ENCODE peak calls at places on chromosome 17, in eight cellular contexts. T, D, B, L, J, K, V and U are unnamed samples.

GRCh38 chr17:19805006-19805405 is 56.9 kb upstream of the ALDH3A1 start:
- DNase-seq in T (no peak), D (no peak), B (no peak), L (peak; percentile 73), J (no peak), K (no peak), V (no peak), U (no peak)

GRCh38 chr17:45640141-45640850 is 143.8 kb upstream of the CRHR1 start:
- DNase-seq in T (peak; percentile 58), D (peak; percentile 57), B (peak; percentile 52), L (peak; percentile 65), J (peak; percentile 81), K (peak; percentile 77), V (no peak), U (peak; percentile 86)

GRCh38 chr17:16926591-16927451 is 45.1 kb downstream of the TNFRSF13B start:
- DNase-seq in T (no peak), D (no peak), B (no peak), L (no peak), J (no peak), K (no peak), V (no peak), U (peak; percentile 20)

GRCh38 chr17:28758411-28759121 is 14.8 kb downstream of the TRAF4 start:
- DNase-seq in T (no peak), D (no peak), B (no peak), L (no peak), J (no peak), K (no peak), V (no peak), U (no peak)

GRCh38 chr17:56887552-56888467 is 26.0 kb downstream of the TRIM25 start:
- DNase-seq in T (no peak), D (no peak), B (no peak), L (no peak), J (no peak), K (peak; percentile 14), V (no peak), U (no peak)

GRCh38 chr17:77349976-77350830 is 209.4 kb downstream of the SEC14L1 start:
- DNase-seq in T (peak; percentile 80), D (no peak), B (no peak), L (peak; percentile 83), J (no peak), K (no peak), V (no peak), U (peak; percentile 9)

GRCh38 chr17:21613071-21613429 is 79.3 kb upstream of the KCNJ18 start:
- DNase-seq in T (no peak), D (no peak), B (no peak), L (no peak), J (no peak), K (no peak), V (no peak), U (no peak)

GRCh38 chr17:78919816-78920516 is 5.2 kb downstream of the TIMP2 start:
- DNase-seq in T (no peak), D (no peak), B (no peak), L (no peak), J (no peak), K (no peak), V (no peak), U (no peak)

GRCh38 chr17:42407289-42407836 is 15.7 kb downstream of the CAVIN1 start:
- DNase-seq in T (peak; percentile 50), D (no peak), B (peak; percentile 96), L (peak; percentile 75), J (peak; percentile 96), K (peak; percentile 92), V (no peak), U (peak; percentile 81)

GRCh38 chr17:46951681-46952080 is 27.4 kb downstream of the RPRML start:
- DNase-seq in T (no peak), D (no peak), B (no peak), L (no peak), J (no peak), K (no peak), V (no peak), U (no peak)

GRCh38 chr17:55386931-55387330 is 34.7 kb downstream of the MMD start:
- DNase-seq in T (no peak), D (no peak), B (no peak), L (no peak), J (no peak), K (peak; percentile 27), V (no peak), U (no peak)

GRCh38 chr17:1143573-1143972 is 36.2 kb downstream of the ABR start:
- DNase-seq in T (peak; percentile 20), D (no peak), B (no peak), L (no peak), J (no peak), K (no peak), V (no peak), U (no peak)

GRCh38 chr17:18076941-18077340 is 10.8 kb upstream of the DRG2 start:
- DNase-seq in T (peak; percentile 19), D (no peak), B (no peak), L (peak; percentile 18), J (no peak), K (no peak), V (no peak), U (no peak)

GRCh38 chr17:42918902-42919521 is 18.4 kb downstream of the G6PC1 start:
- DNase-seq in T (no peak), D (no peak), B (peak; percentile 19), L (no peak), J (no peak), K (no peak), V (no peak), U (no peak)

GRCh38 chr17:64472564-64472963 is 23.6 kb downstream of the MILR1 start:
- DNase-seq in T (no peak), D (no peak), B (no peak), L (no peak), J (no peak), K (peak; percentile 8), V (no peak), U (no peak)

GRCh38 chr17:78781339-78782304 is at the start of gene CYTH1:
- DNase-seq in T (no peak), D (no peak), B (no peak), L (no peak), J (no peak), K (peak; percentile 34), V (no peak), U (peak; percentile 41)

GRCh38 chr17:38706625-38707298 is 1.7 kb downstream of the MLLT6 start:
- DNase-seq in T (no peak), D (no peak), B (no peak), L (no peak), J (no peak), K (no peak), V (no peak), U (no peak)

GRCh38 chr17:16027708-16028584 is 28.3 kb downstream of the TTC19 start:
- DNase-seq in T (peak; percentile 97), D (no peak), B (no peak), L (peak; percentile 88), J (peak; percentile 95), K (peak; percentile 95), V (no peak), U (no peak)

GRCh38 chr17:77580956-77581355 is 377.5 kb upstream of the TNRC6C start:
- DNase-seq in T (no peak), D (no peak), B (no peak), L (no peak), J (no peak), K (no peak), V (no peak), U (no peak)

GRCh38 chr17:76189247-76189646 is 48.2 kb upstream of the FOXJ1 start:
- DNase-seq in T (no peak), D (no peak), B (no peak), L (no peak), J (no peak), K (no peak), V (no peak), U (no peak)

GRCh38 chr17:61205931-61206330 is 193.7 kb upstream of the TBX2 start:
- DNase-seq in T (peak; percentile 70), D (no peak), B (no peak), L (no peak), J (no peak), K (peak; percentile 22), V (no peak), U (no peak)

GRCh38 chr17:44081681-44082080 is 11.1 kb downstream of the G6PC3 start:
- DNase-seq in T (peak; percentile 46), D (no peak), B (no peak), L (peak; percentile 66), J (no peak), K (no peak), V (no peak), U (no peak)

GRCh38 chr17:50630524-50631194 is 4.0 kb upstream of the ABCC3 start:
- DNase-seq in T (no peak), D (no peak), B (peak; percentile 70), L (no peak), J (peak; percentile 90), K (peak; percentile 56), V (no peak), U (no peak)
- TF ChIP-seq CTCF in T (peak; percentile 73), D (peak; percentile 96), B (peak; percentile 98), L (peak; percentile 65), J (peak; percentile 90), K (peak; percentile 95), V (peak; percentile 43), U (peak; percentile 40)

GRCh38 chr17:50668025-50668837 is 33.5 kb downstream of the ABCC3 start:
- DNase-seq in T (peak; percentile 57), D (no peak), B (no peak), L (peak; percentile 52), J (peak; percentile 71), K (peak; percentile 40), V (no peak), U (no peak)
- H3K4me3 ChIP-seq in T (no peak overlapping the region), D (no peak overlapping the region), B (no peak overlapping the region), L (no peak overlapping the region), J (peak overlapping the region; percentile 0), K (no peak overlapping the region), V (no peak overlapping the region), U (no peak overlapping the region)

DNA sequence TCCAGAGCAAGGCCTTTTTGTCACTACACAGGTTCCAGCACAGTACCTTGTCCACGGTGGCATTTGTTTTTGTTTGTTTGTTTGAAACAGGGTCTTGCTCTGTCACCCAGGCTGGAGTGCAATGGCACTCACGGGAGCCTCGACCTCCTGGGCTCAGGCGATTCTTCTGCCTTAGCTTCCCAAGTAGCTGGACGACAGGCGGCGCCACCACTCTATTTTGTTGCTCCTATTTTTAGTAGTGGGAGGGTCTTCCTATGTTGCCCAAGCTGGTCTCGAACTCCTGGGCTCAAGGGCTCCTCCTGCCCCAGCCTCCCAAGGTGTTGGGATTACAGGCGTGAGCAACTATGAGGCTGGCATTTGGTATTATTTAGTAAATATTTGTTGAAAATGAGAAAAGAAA is 10.3 kb downstream of the MRC2 start:
- DNase-seq in T (no peak), D (no peak), B (no peak), L (no peak), J (no peak), K (no peak), V (no peak), U (no peak)
- TF ChIP-seq CTCF in T (no peak), D (peak; percentile 47), B (no peak), L (no peak), J (no peak), K (no peak), V (no peak), U (no peak)

DNA sequence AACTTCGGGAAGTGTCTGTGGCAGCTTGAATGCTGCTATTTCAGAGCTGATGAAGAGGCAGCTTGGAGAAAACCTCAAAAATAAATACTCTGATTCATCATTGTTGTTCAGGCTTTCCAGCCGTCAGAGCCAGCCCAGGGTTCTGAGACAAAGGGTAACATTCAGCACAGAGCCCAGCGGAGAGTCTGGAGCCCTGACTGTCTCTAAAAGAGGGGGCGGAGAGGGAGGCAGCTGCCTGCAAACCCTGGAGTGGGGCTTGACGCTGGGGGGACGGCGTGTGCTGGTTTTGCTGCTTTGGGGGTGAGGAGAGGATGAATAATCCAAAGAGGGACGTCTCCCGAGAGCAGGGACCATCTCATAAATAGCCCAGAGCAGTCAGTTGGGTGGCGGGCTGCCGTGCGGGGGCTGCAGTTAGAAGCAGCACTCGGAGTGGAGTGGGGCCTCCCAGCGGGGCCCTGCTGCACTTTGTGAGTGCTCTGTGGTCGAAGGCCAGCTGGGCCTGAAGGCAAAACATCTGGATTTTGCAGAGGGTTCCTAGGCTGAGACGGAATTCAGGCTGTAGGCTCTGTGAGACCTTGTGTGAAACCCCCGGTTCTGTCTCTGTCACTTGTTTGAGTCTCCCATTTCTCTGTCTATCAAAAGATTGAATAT is 237.8 kb downstream of the PRKCA start:
- DNase-seq in T (peak; percentile 95), D (no peak), B (no peak), L (peak; percentile 82), J (no peak), K (peak; percentile 58), V (no peak), U (peak; percentile 87)
- H3K4me3 ChIP-seq in T (peak overlapping the region; percentile 40), D (no peak overlapping the region), B (no peak overlapping the region), L (peak overlapping the region; percentile 27), J (no peak overlapping the region), K (no peak overlapping the region), V (peak overlapping the region; percentile 25), U (no peak overlapping the region)